ENCODE peak calls at places on chromosome 11, in five cellular contexts. Z is PC-3, N is GM23248, X is MM.1S, R is HCT116. H is an unnamed sample.

GRCh38 chr11:87036756-87037449 is 831 bp upstream of the TMEM135 start:
- DNase-seq in Z (peak), N (no peak), X (no peak), R (no peak), H (no peak)

GRCh38 chr11:74570266-74571061 is 21.9 kb upstream of the POLD3 start:
- DNase-seq in Z (peak), N (peak), X (peak), R (peak), H (peak)

GRCh38 chr11:61910473-61911123 is 6.8 kb downstream of the RAB3IL1 start:
- DNase-seq in Z (no peak), N (peak), X (no peak), R (no peak), H (no peak)

GRCh38 chr11:130159657-130160459 is at the start of gene ST14:
- DNase-seq in Z (peak), N (peak), X (peak), R (no peak), H (peak)

GRCh38 chr11:21007297-21007696 is 337.9 kb downstream of the NELL1 start:
- DNase-seq in Z (no peak), N (no peak), X (no peak), R (no peak), H (no peak)

GRCh38 chr11:61113209-61113608 is 10.9 kb downstream of the CD5 start:
- DNase-seq in Z (no peak), N (no peak), X (no peak), R (no peak), H (no peak)

GRCh38 chr11:113242767-113243397 is 71.5 kb upstream of the TTC12 start:
- DNase-seq in Z (no peak), N (peak), X (no peak), R (no peak), H (peak)

GRCh38 chr11:61162092-61162935 is 1.1 kb upstream of the VPS37C start:
- DNase-seq in Z (peak), N (peak), X (peak), R (peak), H (no peak)

GRCh38 chr11:72720806-72721205 is 31.4 kb downstream of the ARAP1 start:
- DNase-seq in Z (no peak), N (peak), X (no peak), R (no peak), H (no peak)

DNA sequence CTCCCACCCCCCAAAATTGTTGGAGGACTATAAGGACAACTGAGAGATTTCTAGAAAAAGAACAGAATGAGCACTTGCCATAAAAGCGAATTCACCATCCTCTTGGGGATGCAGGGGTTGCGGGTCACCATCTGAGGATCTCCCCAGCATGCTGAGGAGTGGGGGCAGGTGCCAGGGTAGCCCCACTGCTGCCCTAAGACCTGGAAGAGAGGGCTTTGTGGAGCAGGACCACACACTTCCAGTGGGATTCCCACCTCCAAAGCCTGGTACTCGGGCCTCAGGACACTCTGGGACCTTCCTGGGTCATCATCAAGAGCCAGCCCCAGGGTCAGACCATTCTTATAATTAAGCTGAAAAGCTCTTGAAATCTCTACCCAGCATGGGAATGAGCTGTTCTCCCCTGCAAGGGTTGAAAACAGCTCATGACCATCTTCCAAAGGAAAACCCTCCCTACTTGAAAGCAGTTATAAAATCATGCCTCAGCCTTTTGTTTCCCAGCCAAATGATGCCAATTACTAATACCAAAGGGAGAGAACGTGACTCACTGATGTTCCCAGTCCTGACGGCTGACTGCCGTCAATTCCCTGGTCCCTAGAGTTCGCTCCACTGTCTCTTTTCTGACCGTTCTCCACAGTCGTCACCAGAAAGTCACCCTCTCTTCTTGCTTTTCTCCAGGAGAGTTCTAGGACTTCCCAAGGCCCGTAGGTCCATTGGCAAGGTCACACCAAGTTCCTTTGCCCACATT is 76.8 kb upstream of the CREB3L1 start:
- DNase-seq in Z (peak), N (peak), X (no peak), R (no peak), H (no peak)
- TF ChIP-seq EZH2phosphoT487 in Z (no peak), N (no peak), X (no peak), R (no peak), H (no peak)

DNA sequence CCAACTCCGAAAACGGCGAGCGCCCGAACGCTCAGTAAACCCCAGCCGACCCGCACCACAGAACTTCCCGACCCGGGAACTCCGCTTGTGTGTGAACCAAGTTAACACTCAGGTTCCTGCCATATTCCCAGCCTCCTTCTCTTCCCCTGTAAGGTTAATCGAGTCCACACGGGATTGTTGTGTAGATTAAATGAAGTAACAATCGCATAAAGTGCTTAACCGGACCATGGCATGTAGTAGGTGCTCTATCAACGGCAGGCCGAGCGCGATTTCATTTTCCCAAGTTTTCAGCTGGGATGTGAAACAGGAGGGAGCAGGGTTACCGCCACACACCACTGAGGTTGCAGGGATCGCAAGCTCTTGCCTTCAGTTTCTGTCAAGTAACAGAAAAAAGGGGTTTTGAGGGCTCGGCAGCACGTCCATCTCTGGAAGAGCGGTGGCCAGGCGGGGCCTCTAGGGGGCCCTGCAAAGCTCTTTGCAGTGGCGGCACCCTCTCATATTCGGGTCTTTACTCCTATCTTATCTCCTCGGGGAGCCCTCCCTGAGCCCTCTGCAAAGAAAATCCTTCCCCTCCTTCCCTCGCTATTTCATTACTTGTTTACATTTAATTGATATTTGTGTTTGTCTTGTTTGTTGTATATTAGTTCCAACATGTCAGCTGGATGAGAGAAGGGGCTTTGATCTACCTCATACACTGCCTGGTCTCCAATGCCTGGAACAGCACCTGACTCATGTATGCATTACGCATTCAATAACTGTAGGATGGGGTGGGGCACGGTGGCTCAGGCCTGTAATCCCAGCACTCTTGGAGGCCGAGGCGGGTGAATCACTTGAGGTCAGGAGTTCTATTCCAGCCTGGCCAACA is 792 bp upstream of the PLEKHA7 start:
- DNase-seq in Z (peak), N (peak), X (peak), R (peak), H (peak)
- TF ChIP-seq EZH2 in Z (no peak), N (peak), X (no peak), R (no peak), H (no peak)

GRCh38 chr11:12762696-12763324 is 88.6 kb downstream of the TEAD1 start:
- DNase-seq in Z (no peak), N (no peak), X (no peak), R (no peak), H (no peak)
- H3K9ac ChIP-seq in Z (no peak), N (no peak), X (no peak), R (no peak), H (no peak)

DNA sequence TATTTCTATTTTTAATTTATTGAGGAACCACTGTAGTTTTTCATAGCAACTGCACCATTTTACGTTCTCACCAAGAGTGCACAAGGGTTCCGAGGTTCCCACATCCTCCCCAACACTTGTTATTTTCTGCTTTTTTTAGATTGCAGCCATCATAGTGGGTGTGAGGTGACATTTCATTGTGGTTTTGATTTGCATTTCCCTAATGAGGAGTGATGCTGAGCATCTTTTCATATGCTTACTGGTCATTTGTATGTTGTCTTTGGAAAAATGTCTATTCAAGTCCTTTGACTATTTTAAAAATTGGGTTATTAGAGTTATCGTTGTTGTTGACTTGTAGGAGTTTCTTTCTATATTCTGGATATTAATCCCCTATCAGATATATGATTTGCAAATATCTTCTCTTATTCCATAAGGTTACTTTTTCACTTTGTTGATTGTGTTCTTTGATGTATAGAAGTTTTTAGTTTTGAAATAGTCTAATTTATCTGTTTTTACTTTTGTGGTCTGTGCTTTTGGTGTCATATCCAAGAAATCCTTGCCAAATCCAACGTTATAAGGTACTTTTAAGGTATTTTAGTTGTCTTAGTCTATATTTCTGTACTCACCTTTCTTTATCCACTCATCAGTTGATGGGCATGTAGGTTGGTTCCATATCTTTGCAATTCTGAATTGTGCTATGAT is 9.0 kb downstream of the NEAT1 start:
- DNase-seq in Z (no peak), N (peak), X (peak), R (no peak), H (no peak)
- TF ChIP-seq EZH2phosphoT487 in Z (no peak), N (no peak), X (no peak), R (no peak), H (no peak)

GRCh38 chr11:123357990-123358827 is 71.9 kb upstream of the GRAMD1B start:
- DNase-seq in Z (peak), N (peak), X (peak), R (no peak), H (peak)
- TF ChIP-seq EZH2 in Z (no peak), N (no peak), X (no peak), R (no peak), H (peak)

GRCh38 chr11:131253142-131253884 is 117.1 kb upstream of the NTM start:
- DNase-seq in Z (no peak), N (no peak), X (no peak), R (no peak), H (peak)

GRCh38 chr11:131254254-131254653 is 116.2 kb upstream of the NTM start:
- DNase-seq in Z (no peak), N (no peak), X (no peak), R (no peak), H (no peak)

GRCh38 chr11:131248588-131248987 is 121.8 kb upstream of the NTM start:
- DNase-seq in Z (peak), N (peak), X (no peak), R (no peak), H (no peak)

GRCh38 chr11:131253885-131254204 is 116.6 kb upstream of the NTM start:
- DNase-seq in Z (no peak), N (peak), X (no peak), R (no peak), H (peak)
- H3K9ac ChIP-seq in Z (no peak), N (no peak), X (no peak), R (no peak), H (no peak)

DNA sequence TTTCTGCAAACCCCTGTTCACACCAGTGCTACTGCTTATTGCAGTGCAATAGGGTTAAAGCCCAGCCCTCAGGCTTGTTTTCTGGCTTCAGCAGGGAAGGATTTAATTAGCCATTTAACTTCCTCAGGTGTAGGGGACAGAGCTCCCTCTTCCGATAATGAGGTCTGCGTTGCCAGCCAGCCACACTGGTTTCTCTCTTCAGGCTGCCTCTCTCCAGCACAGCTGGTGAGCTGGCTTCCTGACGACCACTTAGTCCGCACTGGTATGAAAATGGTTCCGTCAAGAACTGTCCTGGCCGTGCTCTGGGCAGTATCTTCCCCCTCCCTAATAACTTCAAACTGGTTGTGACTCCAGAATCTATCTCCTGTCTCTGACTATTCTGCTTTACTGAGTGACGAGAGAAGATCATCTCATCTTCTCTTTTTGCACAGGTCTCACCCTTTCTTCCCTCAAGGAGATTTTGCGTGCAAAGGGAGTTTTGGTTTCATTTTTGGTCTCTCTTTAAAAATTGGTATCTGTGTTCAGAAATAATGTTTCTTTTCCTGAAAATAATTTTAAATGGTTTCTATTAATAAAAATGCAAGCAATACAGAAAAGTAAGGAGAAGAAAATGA is 49.2 kb downstream of the CNTN5 start:
- DNase-seq in Z (peak), N (no peak), X (peak), R (no peak), H (peak)
- TF ChIP-seq EZH2phosphoT487 in Z (no peak), N (no peak), X (no peak), R (no peak), H (no peak)

GRCh38 chr11:64039012-64039665 is 3.4 kb downstream of the FLRT1 start:
- DNase-seq in Z (no peak), N (no peak), X (no peak), R (no peak), H (no peak)

GRCh38 chr11:64036081-64037026 is 623 bp downstream of the FLRT1 start:
- DNase-seq in Z (peak), N (peak), X (no peak), R (no peak), H (peak)

GRCh38 chr11:64035581-64035980 is at the start of gene FLRT1:
- DNase-seq in Z (no peak), N (peak), X (no peak), R (no peak), H (peak)

GRCh38 chr11:64038500-64038899 is 2.8 kb downstream of the FLRT1 start:
- DNase-seq in Z (no peak), N (no peak), X (no peak), R (no peak), H (no peak)

GRCh38 chr11:64037027-64037633 is 1.4 kb downstream of the FLRT1 start:
- DNase-seq in Z (no peak), N (no peak), X (no peak), R (no peak), H (peak)
- TF ChIP-seq EZH2 in Z (no peak), N (no peak), X (no peak), R (no peak), H (peak)

DNA sequence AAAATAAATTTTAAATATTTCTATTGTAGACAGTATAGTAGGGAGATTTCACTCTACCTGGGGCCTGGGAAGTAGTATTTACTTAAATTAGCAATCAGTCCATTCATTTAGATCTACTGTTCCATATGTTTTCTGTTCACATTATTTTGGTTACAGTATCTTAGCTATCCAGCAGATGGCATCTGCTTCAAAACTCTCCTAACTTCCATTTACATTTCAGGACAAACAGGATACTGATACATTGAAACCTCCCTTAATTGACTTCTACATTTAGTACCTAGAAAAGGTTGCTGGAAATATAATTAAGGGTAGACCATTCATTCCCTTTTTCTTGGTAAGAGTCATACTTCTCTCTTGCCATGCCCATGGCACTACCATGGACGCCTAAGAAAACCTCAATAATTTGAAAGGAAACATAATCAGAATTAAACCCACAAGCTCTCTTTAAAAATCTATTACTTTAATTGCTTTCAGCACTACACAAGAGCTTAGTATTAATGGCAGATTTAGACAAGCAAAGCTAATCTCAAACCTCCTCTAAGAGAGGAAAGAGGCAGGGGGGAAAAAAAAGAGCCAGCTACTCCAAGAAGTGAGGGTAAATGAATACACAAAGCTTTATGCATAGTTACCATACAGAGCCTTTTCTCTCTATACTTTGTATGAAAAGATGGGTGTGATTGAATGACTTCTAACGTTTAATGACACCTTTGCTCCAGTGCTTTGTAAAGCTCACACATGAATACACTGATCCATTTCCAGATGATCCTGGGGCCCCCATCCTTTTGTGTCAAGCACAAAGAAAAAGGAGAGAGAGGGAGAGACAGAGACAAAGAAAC is 131.2 kb upstream of the MTMR2 start:
- DNase-seq in Z (peak), N (peak), X (peak), R (peak), H (peak)
- H3K9ac ChIP-seq in Z (peak), N (peak), X (no peak), R (no peak), H (no peak)

GRCh38 chr11:105401269-105401809 is 208.5 kb upstream of the GRIA4 start:
- DNase-seq in Z (no peak), N (no peak), X (no peak), R (no peak), H (no peak)

GRCh38 chr11:105398636-105399035 is 211.2 kb upstream of the GRIA4 start:
- DNase-seq in Z (no peak), N (no peak), X (no peak), R (no peak), H (no peak)

DNA sequence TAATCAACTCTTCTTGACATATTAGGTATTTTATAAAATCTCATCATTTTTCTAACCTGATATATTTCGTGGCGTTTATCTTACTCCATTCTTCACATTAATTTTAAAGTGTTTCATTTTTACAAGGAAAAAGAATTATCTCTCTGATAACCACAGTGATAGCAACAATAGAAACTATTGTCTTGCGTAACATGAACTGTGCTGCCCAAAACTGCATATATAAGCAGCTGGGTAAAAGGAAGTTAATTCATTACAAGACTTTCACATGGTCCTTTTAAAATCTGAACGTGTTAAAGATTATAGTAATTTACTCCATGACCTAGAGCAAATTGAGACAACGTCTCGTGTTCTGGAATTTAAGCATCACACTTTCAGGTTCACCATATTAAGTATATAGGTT is 210.4 kb upstream of the GRIA4 start:
- DNase-seq in Z (no peak), N (no peak), X (no peak), R (no peak), H (no peak)
- TF ChIP-seq EZH2phosphoT487 in Z (no peak), N (no peak), X (no peak), R (no peak), H (no peak)